ENCODE peak calls at places on chromosomes 4 and X, in ten cellular contexts. S is PC-3, K is IMR-90, Z is psoas muscle, R is HCT116, Y is GM23338, F is esophagus muscularis mucosa, C is sigmoid colon, B is body of pancreas, X is stomach. E is an unnamed sample.

GRCh38 chr4:15695240-15695699 is 7.6 kb upstream of the BST1 start:
- DNase-seq in C (no peak), F (no peak), K (peak; percentile 99), Y (peak; percentile 74), X (no peak), R (peak; percentile 68), S (peak; percentile 92), B (no peak), Z (no peak), E (no peak)

GRCh38 chrX:120310861-120311631 is at the start of gene TMEM255A:
- DNase-seq in R (no peak), C (peak; percentile 68), K (no peak), Y (peak; percentile 55), F (no peak), S (no peak), Z (no peak), B (no peak), X (no peak), E (no peak)

GRCh38 chr4:112031712-112032328 is 113.4 kb upstream of the FAM241A start:
- DNase-seq in B (peak; percentile 20), X (no peak), Y (peak; percentile 78), K (peak; percentile 50), R (peak; percentile 48), F (no peak), S (peak; percentile 66), C (no peak), Z (no peak), E (no peak)

GRCh38 chr4:37054670-37055069 is 189.9 kb upstream of the NWD2 start:
- DNase-seq in C (no peak), F (no peak), X (no peak), Z (no peak), K (no peak), B (no peak), S (no peak), Y (peak; percentile 36), R (no peak), E (no peak)

GRCh38 chrX:9871871-9872270 is 85.6 kb downstream of the SHROOM2 start:
- DNase-seq in B (no peak), Y (no peak), Z (no peak), K (peak; percentile 27), F (no peak), C (no peak), X (no peak), S (peak; percentile 28), R (no peak), E (no peak)

GRCh38 chrX:34918091-34918736 is 24.4 kb upstream of the FAM47B start:
- DNase-seq in Y (no peak), X (no peak), R (no peak), C (no peak), Z (no peak), S (peak; percentile 51), F (no peak), B (no peak), K (peak; percentile 66), E (no peak)

GRCh38 chr4:40702800-40703151 is 47.0 kb upstream of the NSUN7 start:
- DNase-seq in R (no peak), Z (no peak), F (no peak), S (peak; percentile 9), Y (no peak), K (no peak), C (no peak), X (no peak), B (no peak), E (no peak)

GRCh38 chr4:24042094-24042493 is 152.2 kb upstream of the PPARGC1A start:
- DNase-seq in B (no peak), S (no peak), Z (no peak), R (no peak), K (peak; percentile 97), X (no peak), Y (no peak), C (no peak), F (no peak), E (no peak)

GRCh38 chr4:184669251-184669650 is 19.7 kb downstream of the PRIMPOL start:
- DNase-seq in X (no peak), Y (no peak), F (no peak), R (no peak), C (no peak), B (no peak), S (no peak), Z (no peak), K (no peak), E (no peak)

GRCh38 chr4:71553605-71554004 is 214.8 kb downstream of the SLC4A4 start:
- DNase-seq in F (no peak), B (no peak), R (peak; percentile 10), Z (no peak), X (no peak), Y (peak; percentile 56), S (peak; percentile 64), C (no peak), K (peak; percentile 64), E (no peak)

GRCh38 chrX:38860106-38861013 is 59.1 kb downstream of the MID1IP1 start:
- DNase-seq in Y (no peak), X (no peak), C (no peak), K (no peak), S (no peak), Z (no peak), B (no peak), R (no peak), F (no peak), E (no peak)

GRCh38 chr4:55612341-55612740 is 20.3 kb upstream of the PDCL2 start:
- DNase-seq in B (no peak), F (no peak), C (no peak), X (no peak), Z (no peak), S (no peak), K (no peak), Y (no peak), R (no peak), E (no peak)

GRCh38 chr4:107247738-107248137 is 211.6 kb upstream of the DKK2 start:
- DNase-seq in S (no peak), X (no peak), K (no peak), B (no peak), Y (no peak), C (peak; percentile 81), F (no peak), Z (no peak), R (no peak), E (no peak)

GRCh38 chr4:155999743-156000142 is 46.1 kb upstream of the CTSO start:
- DNase-seq in F (no peak), K (no peak), R (peak; percentile 0), C (no peak), Z (no peak), Y (peak; percentile 96), B (no peak), X (no peak), S (peak; percentile 10), E (no peak)
- TF ChIP-seq CTCF in F (no peak), K (no peak), R (no peak), C (no peak), Z (no peak), Y (peak; percentile 59), B (no peak), X (no peak), S (peak; percentile 49), E (no peak)

DNA sequence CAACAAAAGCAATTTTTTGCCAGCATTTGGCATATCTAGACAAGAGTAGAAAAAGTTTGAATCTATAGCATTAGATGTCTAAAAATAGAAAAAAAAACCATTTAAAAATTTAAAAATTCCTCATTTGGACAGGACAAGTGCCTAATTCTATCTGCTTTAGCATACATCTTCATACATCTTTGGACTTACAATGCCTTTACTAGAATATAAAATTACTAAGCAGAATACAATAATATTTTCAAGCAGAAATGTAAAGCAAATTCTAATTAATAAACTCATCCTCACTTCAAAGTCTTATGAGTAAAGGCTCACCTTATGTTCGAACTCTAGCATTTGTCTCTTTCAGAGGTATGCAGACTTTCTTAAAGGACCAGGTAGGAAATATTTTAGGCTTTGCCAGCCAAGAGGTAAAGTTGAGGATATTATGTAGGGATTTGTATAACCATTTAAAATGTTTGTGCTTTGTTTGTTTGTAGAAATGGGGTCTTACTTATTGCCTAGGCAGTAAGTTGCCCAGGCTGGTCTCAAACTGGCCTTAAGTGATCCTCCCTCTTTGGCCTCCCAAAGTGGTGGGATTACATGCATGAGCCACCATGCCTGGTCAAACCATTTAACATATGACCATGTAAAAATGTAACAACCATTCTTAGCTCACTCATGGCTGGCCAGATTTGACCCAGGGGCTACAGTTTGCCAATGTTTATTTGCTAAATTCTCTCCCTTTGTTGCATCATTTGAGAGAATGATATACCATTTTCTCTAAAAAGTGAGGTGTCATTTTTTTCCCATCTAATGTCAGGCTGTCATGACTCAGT is 29.1 kb downstream of the UGDH start:
- DNase-seq in X (no peak), B (no peak), F (no peak), K (no peak), R (no peak), Y (no peak), S (no peak), C (no peak), Z (no peak), E (no peak)
- H3K36me3 ChIP-seq in X (peaks cover 52% of the 10 kb centered on the region), B (peaks cover 22% of the 10 kb centered on the region), F (peaks cover 50% of the 10 kb centered on the region), K (peaks cover 9% of the 10 kb centered on the region), R (peaks cover 22% of the 10 kb centered on the region), Y (peaks cover 13% of the 10 kb centered on the region), S (peaks cover 18% of the 10 kb centered on the region), C (peaks cover 37% of the 10 kb centered on the region), Z (no peaks in the 10 kb centered on the region), E (peaks cover 9% of the 10 kb centered on the region)

GRCh38 chr4:147853706-147854105 is 121.8 kb downstream of the ARHGAP10 start:
- DNase-seq in B (no peak), Y (no peak), C (no peak), X (no peak), S (no peak), K (peak; percentile 79), R (no peak), Z (no peak), F (no peak), E (no peak)
- TF ChIP-seq CTCF in B (no peak), Y (no peak), C (no peak), X (no peak), S (no peak), K (no peak), R (no peak), Z (no peak), F (no peak), E (no peak)

GRCh38 chr4:87409420-87409939 is 12.9 kb upstream of the NUDT9 start:
- DNase-seq in S (no peak), Z (no peak), F (no peak), X (no peak), B (peak; percentile 33), R (no peak), Y (no peak), K (no peak), C (no peak), E (no peak)
- H3K36me3 ChIP-seq in S (no peaks in the 10 kb centered on the region), Z (no peaks in the 10 kb centered on the region), F (no peaks in the 10 kb centered on the region), X (no peaks in the 10 kb centered on the region), B (no peaks in the 10 kb centered on the region), R (no peaks in the 10 kb centered on the region), Y (no peaks in the 10 kb centered on the region), K (no peaks in the 10 kb centered on the region), C (no peaks in the 10 kb centered on the region), E (no peaks in the 10 kb centered on the region)

GRCh38 chr4:6198768-6199343 is 1.5 kb downstream of the JAKMIP1 start:
- DNase-seq in B (no peak), C (peak; percentile 54), Z (no peak), K (no peak), S (no peak), Y (peak; percentile 83), X (no peak), F (no peak), R (no peak), E (no peak)
- TF ChIP-seq CTCF in B (no peak), C (no peak), Z (no peak), K (no peak), S (no peak), Y (peak; percentile 30), X (no peak), F (no peak), R (no peak), E (no peak)

DNA sequence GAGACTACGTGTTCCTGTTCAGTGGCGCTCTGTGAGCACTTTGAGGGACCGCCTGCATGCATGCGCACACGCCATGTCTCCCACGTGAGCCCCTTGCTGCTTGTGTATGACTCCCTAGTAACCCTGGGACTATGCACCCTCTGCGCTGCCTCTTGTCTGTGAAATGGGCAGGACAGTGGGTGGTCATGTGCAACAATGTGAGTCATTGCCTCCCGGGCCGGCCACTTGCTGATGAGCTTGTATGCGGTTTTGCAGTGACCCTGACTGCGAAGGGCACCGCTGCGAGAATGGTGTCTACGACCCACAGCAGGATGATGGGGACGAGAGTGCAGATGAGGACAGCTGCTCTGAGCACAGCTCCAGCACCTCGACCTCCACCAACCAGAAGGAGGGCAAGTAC is 61.4 kb downstream of the TNIP2 start:
- DNase-seq in K (peak; percentile 16), S (no peak), B (no peak), Y (no peak), X (no peak), R (no peak), C (no peak), Z (no peak), F (no peak), E (no peak)
- H3K36me3 ChIP-seq in K (peaks cover 77% of the 10 kb centered on the region), S (peaks cover 10% of the 10 kb centered on the region), B (peaks cover 48% of the 10 kb centered on the region), Y (peaks cover 20% of the 10 kb centered on the region), X (peaks cover 100% of the 10 kb centered on the region), R (peaks cover 28% of the 10 kb centered on the region), C (peaks cover 50% of the 10 kb centered on the region), Z (peaks cover 15% of the 10 kb centered on the region), F (peaks cover 100% of the 10 kb centered on the region), E (peaks cover 60% of the 10 kb centered on the region)